ENCODE peak calls at places on chromosomes 13 and 19, in four cellular contexts. P is dermis microvascular lymphatic vessel endothelial cell, M is KBM-7, Q is Calu3. X is an unnamed sample.

GRCh38 chr19:44703336-44704078 is 4.6 kb downstream of the CEACAM16 start:
- DNase-seq in P (no peak), M (no peak), Q (no peak), X (no peak)

GRCh38 chr19:29639086-29639485 is 26.2 kb upstream of the PLEKHF1 start:
- DNase-seq in P (no peak), M (no peak), Q (no peak), X (no peak)

GRCh38 chr19:19077103-19077502 is 13.3 kb downstream of the SLC25A42 start:
- DNase-seq in P (no peak), M (no peak), Q (no peak), X (no peak)

GRCh38 chr19:40671404-40671803 is 19.0 kb downstream of the NUMBL start:
- DNase-seq in P (no peak), M (no peak), Q (no peak), X (no peak)

GRCh38 chr13:37617162-37617561 is 18.6 kb upstream of the POSTN start:
- DNase-seq in P (no peak), M (no peak), Q (peak), X (no peak)

GRCh38 chr19:38049105-38049649 is 142.2 kb downstream of the SIPA1L3 start:
- DNase-seq in P (no peak), M (peak), Q (no peak), X (peak)

GRCh38 chr19:5172859-5173577 is 167.6 kb downstream of the PTPRS start:
- DNase-seq in P (no peak), M (no peak), Q (peak), X (no peak)

GRCh38 chr19:48954595-48955307 is at the start of gene BAX:
- DNase-seq in P (peak), M (peak), Q (peak), X (peak)

GRCh38 chr19:13366529-13367143 is 139.6 kb downstream of the CACNA1A start:
- DNase-seq in P (no peak), M (peak), Q (peak), X (no peak)

GRCh38 chr13:46079770-46080169 is 25.1 kb downstream of the CPB2 start:
- DNase-seq in P (no peak), M (no peak), Q (no peak), X (no peak)

GRCh38 chr13:97719759-97720158 is 233.7 kb upstream of the IPO5 start:
- DNase-seq in P (no peak), M (no peak), Q (no peak), X (no peak)